ENCODE peak calls at places on chromosomes 16 and 17, in four cellular contexts. I is AG10803, S is heart left ventricle, Z is mesothelial cell of epicardium. W is an unnamed sample.

GRCh38 chr17:17749921-17750320 is 68.7 kb downstream of the RAI1 start:
- DNase-seq in Z (no peak), S (no peak), I (peak; percentile 29), W (no peak)

GRCh38 chr17:32516940-32517711 is 30.3 kb downstream of the CDK5R1 start:
- DNase-seq in I (no peak), Z (no peak), S (no peak), W (no peak)

GRCh38 chr16:30397776-30398659 is 2.8 kb downstream of the ZNF48 start:
- DNase-seq in S (no peak), Z (no peak), I (no peak), W (no peak)

GRCh38 chr16:3669067-3669466 is 14.6 kb downstream of the DNASE1 start:
- DNase-seq in I (no peak), Z (no peak), S (peak; percentile 25), W (no peak)

GRCh38 chr17:20896153-20896649 is 146.6 kb downstream of the USP22 start:
- DNase-seq in S (peak; percentile 70), I (peak; percentile 6), Z (no peak), W (no peak)

GRCh38 chr17:75830168-75831031 is 13.8 kb downstream of the UNC13D start:
- DNase-seq in Z (no peak), I (no peak), S (no peak), W (no peak)

GRCh38 chr17:21213491-21214014 is 408 bp downstream of the TMEM11 start:
- DNase-seq in S (peak; percentile 77), Z (no peak), I (no peak), W (no peak)

GRCh38 chr16:73890524-73891500 is 405.8 kb upstream of the PSMD7 start:
- DNase-seq in I (peak; percentile 0), Z (no peak), S (no peak), W (no peak)

GRCh38 chr16:17423195-17423594 is 47.6 kb downstream of the XYLT1 start:
- DNase-seq in I (no peak), Z (no peak), S (no peak), W (peak; percentile 41)

GRCh38 chr16:70661534-70661917 is 15.2 kb downstream of the IL34 start:
- DNase-seq in S (no peak), Z (no peak), I (no peak), W (no peak)

GRCh38 chr17:9024497-9024896 is 3.2 kb downstream of the NTN1 start:
- DNase-seq in S (no peak), Z (no peak), I (no peak), W (no peak)

GRCh38 chr16:75471723-75472634 is 7.5 kb upstream of the TMEM170A start:
- DNase-seq in I (peak; percentile 59), S (no peak), Z (no peak), W (no peak)

GRCh38 chr17:30922235-30922993 is 669 bp downstream of the ADAP2 start:
- DNase-seq in S (peak; percentile 68), I (no peak), Z (peak; percentile 23), W (peak; percentile 88)

GRCh38 chr16:23712976-23713375 is at the start of gene ERN2:
- DNase-seq in Z (no peak), S (no peak), I (no peak), W (no peak)

GRCh38 chr16:23950898-23951297 is 115.1 kb downstream of the PRKCB start:
- DNase-seq in I (no peak), Z (no peak), S (no peak), W (no peak)

GRCh38 chr17:73791121-73791520 is 146.9 kb upstream of the SDK2 start:
- DNase-seq in S (no peak), I (no peak), Z (no peak), W (no peak)

GRCh38 chr17:14316131-14316854 is 15.4 kb downstream of the HS3ST3B1 start:
- DNase-seq in I (peak; percentile 72), S (no peak), Z (no peak), W (no peak)

GRCh38 chr16:53159781-53160436 is 105.1 kb downstream of the CHD9 start:
- DNase-seq in Z (no peak), I (peak; percentile 54), S (no peak), W (no peak)

GRCh38 chr17:4342535-4342934 is 23.9 kb downstream of the UBE2G1 start:
- DNase-seq in Z (no peak), S (no peak), I (no peak), W (no peak)

GRCh38 chr17:4341616-4341977 is 24.9 kb downstream of the UBE2G1 start:
- DNase-seq in Z (no peak), I (no peak), S (no peak), W (no peak)

GRCh38 chr17:4345569-4345968 is 20.9 kb downstream of the UBE2G1 start:
- DNase-seq in S (no peak), Z (no peak), I (no peak), W (no peak)

GRCh38 chr17:4340914-4341615 is 25.4 kb downstream of the UBE2G1 start:
- DNase-seq in I (peak; percentile 54), S (no peak), Z (no peak), W (no peak)

DNA sequence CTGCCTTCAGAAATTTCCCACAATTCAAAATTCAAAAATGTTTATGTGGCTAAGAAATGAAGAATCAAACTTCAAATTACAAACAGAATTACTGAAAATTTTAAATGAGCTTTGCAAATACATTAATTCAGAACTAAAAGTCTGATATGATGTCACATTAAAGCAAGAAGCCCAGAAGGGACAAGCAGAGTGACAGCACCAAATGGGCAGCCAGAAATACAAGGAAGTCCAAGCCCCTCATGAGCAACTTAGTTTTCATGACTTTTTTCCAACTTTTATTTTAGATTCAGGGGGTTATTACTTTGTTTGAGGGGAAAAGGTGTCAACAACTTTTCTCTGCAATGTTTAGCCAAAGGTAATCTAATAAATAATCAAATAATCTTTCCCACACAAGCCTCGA is 21.5 kb downstream of the UBE2G1 start:
- DNase-seq in Z (no peak), I (no peak), S (no peak), W (no peak)
- TF ChIP-seq CTCF in Z (no peak), I (no peak), S (no peak), W (no peak)

GRCh38 chr17:41785876-41786226 is 660 bp downstream of the JUP start:
- DNase-seq in I (no peak), S (no peak), Z (no peak), W (no peak)
- TF ChIP-seq CTCF in I (no peak), S (no peak), Z (no peak), W (no peak)

GRCh38 chr16:47204736-47205499 is 61.2 kb upstream of the NETO2 start:
- DNase-seq in S (no peak), Z (no peak), I (no peak), W (no peak)
- TF ChIP-seq CTCF in S (peak; percentile 28), Z (no peak), I (no peak), W (peak; percentile 56)

GRCh38 chr17:65531508-65532431 is 29.7 kb downstream of the AXIN2 start:
- DNase-seq in I (peak; percentile 76), Z (no peak), S (peak; percentile 66), W (no peak)
- TF ChIP-seq CTCF in I (peak; percentile 52), Z (peak; percentile 59), S (no peak), W (peak; percentile 58)

GRCh38 chr17:28663723-28664122 is 1.7 kb downstream of the SUPT6H start:
- DNase-seq in Z (no peak), I (no peak), S (no peak), W (no peak)

GRCh38 chr17:28665994-28666393 is 4.0 kb downstream of the SUPT6H start:
- DNase-seq in Z (no peak), I (no peak), S (no peak), W (no peak)

GRCh38 chr17:28657756-28658155 is 4.0 kb downstream of the SDF2 start:
- DNase-seq in I (no peak), Z (no peak), S (no peak), W (no peak)

GRCh38 chr17:28662527-28662829 is 473 bp downstream of the SUPT6H start:
- DNase-seq in S (no peak), Z (no peak), I (no peak), W (no peak)

DNA sequence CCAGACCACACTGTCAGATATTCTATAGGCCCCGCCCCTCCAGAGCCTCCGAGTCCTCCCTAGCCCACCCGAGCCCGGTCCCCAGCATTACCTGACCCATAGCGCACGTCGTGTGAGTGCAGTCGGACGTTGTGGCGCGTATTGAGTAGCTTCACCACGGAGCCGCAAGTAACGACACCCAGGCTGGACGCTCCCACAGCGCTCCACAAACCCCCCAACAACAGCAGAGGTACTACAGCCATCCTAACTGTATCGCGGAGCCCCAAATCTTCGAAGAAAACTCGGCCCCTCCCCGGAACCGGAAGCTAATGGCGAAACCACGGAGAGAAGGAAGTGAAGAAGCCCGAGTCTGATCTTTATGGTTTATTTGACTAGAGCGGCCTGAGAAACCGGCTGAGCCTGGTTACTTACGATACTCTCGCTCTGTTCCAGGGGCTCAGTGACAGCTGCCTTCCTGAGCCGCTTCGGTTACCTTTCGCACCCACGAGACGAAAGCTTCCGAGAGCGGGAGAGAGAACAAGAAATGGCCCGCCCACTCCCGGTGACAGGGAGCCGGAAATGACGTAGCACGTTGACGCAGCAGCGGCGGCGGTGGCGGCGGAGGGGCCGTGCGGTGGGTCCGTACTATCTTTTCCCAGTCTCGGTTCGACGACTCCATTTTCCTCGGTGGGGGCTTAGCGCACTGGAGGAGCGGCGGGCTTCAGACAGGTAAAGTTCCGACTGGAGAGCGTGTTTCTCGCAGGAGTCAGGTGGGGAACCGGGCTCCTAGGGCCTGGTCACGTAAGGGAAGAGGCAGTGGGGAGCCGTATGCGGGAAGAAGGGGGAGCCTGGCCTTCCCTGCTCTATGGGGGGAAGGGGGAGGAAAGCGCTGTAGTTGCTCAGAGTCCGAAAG is at the start of the genes SDF2 and SUPT6H:
- DNase-seq in S (peak; percentile 93), Z (peak; percentile 83), I (peak; percentile 76), W (peak; percentile 96)
- TF ChIP-seq CTCF in S (no peak), Z (no peak), I (no peak), W (no peak)

GRCh38 chr17:47316316-47316715 is 7.4 kb upstream of the EFCAB13 start:
- DNase-seq in Z (no peak), I (peak; percentile 70), S (no peak), W (no peak)

GRCh38 chr17:47318197-47318918 is 5.4 kb upstream of the EFCAB13 start:
- DNase-seq in S (no peak), Z (no peak), I (no peak), W (no peak)

GRCh38 chr17:47311420-47311819 is 12.3 kb upstream of the EFCAB13 start:
- DNase-seq in I (no peak), Z (no peak), S (no peak), W (no peak)

GRCh38 chr17:47317119-47317518 is 6.6 kb upstream of the EFCAB13 start:
- DNase-seq in Z (no peak), I (peak; percentile 73), S (no peak), W (no peak)

GRCh38 chr17:47315451-47316266 is 8.1 kb upstream of the EFCAB13 start:
- DNase-seq in Z (no peak), I (peak; percentile 79), S (no peak), W (no peak)
- TF ChIP-seq CTCF in Z (peak; percentile 63), I (peak; percentile 92), S (peak; percentile 89), W (peak; percentile 98)

DNA sequence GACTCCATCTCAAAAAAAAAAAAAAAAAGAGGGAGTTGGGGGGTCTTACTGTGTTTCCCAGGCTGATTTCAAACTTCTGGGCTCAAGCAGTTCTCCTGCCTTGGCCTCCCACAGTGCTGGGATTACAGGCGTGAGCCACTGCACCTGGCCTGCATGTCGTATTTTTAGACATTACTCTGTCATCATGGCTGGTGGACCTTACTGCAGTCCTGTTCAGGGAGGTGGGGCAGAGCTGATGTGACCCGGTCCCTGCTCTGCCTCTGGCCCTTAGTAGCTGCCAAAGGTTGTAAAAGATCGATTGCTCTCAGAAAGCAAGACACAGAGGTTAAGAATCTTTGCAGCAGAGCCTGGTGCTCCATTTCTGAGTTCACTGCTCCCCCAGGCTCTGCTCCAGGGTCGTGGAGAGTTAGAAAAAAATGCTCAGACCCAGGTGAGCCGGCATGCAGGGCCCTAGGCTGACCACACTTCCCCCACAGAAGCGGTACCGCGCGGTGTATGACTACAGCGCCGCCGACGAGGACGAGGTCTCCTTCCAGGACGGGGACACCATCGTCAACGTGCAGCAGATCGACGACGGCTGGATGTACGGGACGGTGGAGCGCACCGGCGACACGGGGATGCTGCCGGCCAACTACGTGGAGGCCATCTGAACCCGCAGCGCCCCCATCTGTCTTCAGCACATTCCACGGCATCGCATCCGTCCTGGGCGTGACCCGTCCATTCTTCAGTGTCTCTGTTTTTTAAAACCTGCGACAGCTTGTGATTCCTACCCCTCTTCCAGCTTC is 7.1 kb upstream of the LASP1NB start:
- DNase-seq in S (no peak), I (no peak), Z (no peak), W (peak; percentile 80)
- TF ChIP-seq CTCF in S (no peak), I (no peak), Z (no peak), W (peak; percentile 15)